ENCODE peak calls at places on chromosomes 5 and 9, in nine cellular contexts. R is ovary; U is HepG2; Y is lower lobe of right lung; B is sigmoid colon; X is tibial nerve; K is PC-3; J is OCI-LY7; N is CD8-positive, alpha-beta T cell. H is an unnamed sample.

GRCh38 chr5:150043657-150044333 is 42.6 kb downstream of the CSF1R start:
- DNase-seq in U (no peak), K (no peak), B (no peak), N (no peak), J (no peak), X (no peak), Y (no peak), R (no peak), H (no peak)

GRCh38 chr9:119523508-119523907 is 154.3 kb upstream of the BRINP1 start:
- DNase-seq in X (no peak), N (no peak), J (no peak), K (no peak), U (no peak), B (no peak), Y (no peak), R (no peak), H (no peak)

GRCh38 chr5:73797142-73797530 is 171.1 kb downstream of the ARHGEF28 start:
- DNase-seq in R (no peak), U (no peak), B (no peak), X (no peak), J (no peak), N (no peak), Y (no peak), K (no peak), H (no peak)

GRCh38 chr9:32579706-32580331 is 6.9 kb upstream of the NDUFB6 start:
- DNase-seq in Y (peak; percentile 66), N (peak; percentile 68), K (peak; percentile 67), R (peak; percentile 77), U (peak; percentile 38), X (peak; percentile 89), B (peak; percentile 77), J (peak; percentile 77), H (peak; percentile 57)

GRCh38 chr5:61817472-61818326 is 485.6 kb downstream of the ZSWIM6 start:
- DNase-seq in Y (no peak), B (no peak), X (peak; percentile 38), U (peak; percentile 5), R (peak; percentile 66), K (peak; percentile 45), N (no peak), J (no peak), H (no peak)

GRCh38 chr5:12292610-12293204 is 388.5 kb upstream of the CTNND2 start:
- DNase-seq in J (peak; percentile 9), X (no peak), N (no peak), U (no peak), R (no peak), B (no peak), K (peak; percentile 88), Y (no peak), H (no peak)

GRCh38 chr9:20322212-20322611 is 300.1 kb downstream of the MLLT3 start:
- DNase-seq in J (no peak), R (no peak), U (no peak), K (no peak), B (no peak), Y (no peak), X (no peak), N (no peak), H (no peak)

GRCh38 chr5:90909091-90909503 is 350.5 kb downstream of the ADGRV1 start:
- DNase-seq in B (no peak), K (no peak), Y (no peak), X (no peak), U (peak; percentile 19), N (no peak), J (no peak), R (no peak), H (no peak)

GRCh38 chr5:150255659-150256415 is 33.7 kb downstream of the CAMK2A start:
- DNase-seq in R (no peak), X (no peak), N (no peak), J (no peak), B (no peak), Y (no peak), K (no peak), U (peak; percentile 64), H (no peak)

GRCh38 chr5:147688965-147689364 is 93.6 kb downstream of the JAKMIP2 start:
- DNase-seq in J (no peak), U (no peak), Y (no peak), X (peak; percentile 55), R (peak; percentile 74), K (no peak), B (peak; percentile 88), N (no peak), H (peak; percentile 25)

GRCh38 chr5:124337996-124338395 is 408.4 kb downstream of the ZNF608 start:
- DNase-seq in K (no peak), R (no peak), J (no peak), X (no peak), N (no peak), Y (no peak), B (no peak), U (no peak), H (no peak)

GRCh38 chr9:89601306-89601705 is 3.5 kb upstream of the GADD45G start:
- DNase-seq in X (no peak), R (no peak), K (no peak), Y (no peak), J (no peak), U (no peak), B (peak; percentile 7), N (no peak), H (no peak)

GRCh38 chr9:89600831-89601230 is 4.0 kb upstream of the GADD45G start:
- DNase-seq in B (peak; percentile 48), R (no peak), X (no peak), K (no peak), N (no peak), J (no peak), Y (no peak), U (no peak), H (no peak)

GRCh38 chr9:89597711-89598707 is 6.8 kb upstream of the GADD45G start:
- DNase-seq in U (peak; percentile 46), K (peak; percentile 71), B (no peak), Y (no peak), J (peak; percentile 68), R (peak; percentile 59), X (peak; percentile 79), N (peak; percentile 26), H (no peak)

GRCh38 chr9:89596937-89597555 is 7.8 kb upstream of the GADD45G start:
- DNase-seq in K (no peak), R (no peak), B (no peak), X (no peak), N (no peak), Y (no peak), J (no peak), U (no peak), H (no peak)

GRCh38 chr9:89598926-89599325 is 5.9 kb upstream of the GADD45G start:
- DNase-seq in R (no peak), U (no peak), B (peak; percentile 61), J (no peak), Y (no peak), K (no peak), X (no peak), N (no peak), H (no peak)
- TF ChIP-seq CTCF in R (no peak), U (no peak), B (no peak), J (no peak), Y (no peak), K (no peak), X (no peak), N (no peak), H (no peak)

DNA sequence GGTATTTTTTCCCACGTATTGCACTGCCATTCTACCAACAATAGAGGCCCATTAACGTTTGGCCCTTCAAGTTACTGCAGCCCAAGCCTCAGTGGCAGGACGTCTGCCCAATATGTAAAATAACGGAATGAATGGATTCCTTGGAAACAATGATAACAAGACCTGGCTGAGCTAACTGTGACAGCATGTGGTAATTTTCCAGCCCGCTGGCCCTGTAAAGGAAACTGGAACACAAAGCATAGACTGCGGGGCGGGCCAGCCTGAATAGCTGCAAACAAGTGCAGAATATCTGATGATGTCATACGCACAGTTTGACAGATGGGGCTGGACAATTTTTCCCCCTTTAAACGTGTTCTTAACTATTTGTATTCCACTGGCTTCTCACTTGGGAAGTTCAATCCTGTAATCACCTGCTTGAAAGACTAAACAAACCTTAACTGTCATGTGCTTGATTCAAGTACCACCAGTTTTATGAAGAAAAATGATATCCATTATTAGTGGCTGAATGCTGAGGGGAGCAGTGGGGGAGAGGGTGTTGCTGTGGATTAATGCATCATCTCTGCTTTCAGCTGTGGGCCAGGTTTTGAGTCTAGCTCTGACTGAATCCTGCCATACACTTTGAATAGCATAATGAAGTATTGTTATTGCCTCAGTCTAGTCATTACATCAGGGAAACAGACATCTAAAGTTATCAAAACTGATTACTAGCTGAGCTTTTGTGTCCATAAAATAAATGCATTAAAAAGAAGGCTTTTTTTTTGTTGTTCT is 323.9 kb downstream of the TMEM161B start:
- DNase-seq in R (no peak), X (no peak), K (no peak), Y (no peak), U (no peak), N (no peak), B (peak; percentile 66), J (no peak), H (no peak)
- H3K4me1 ChIP-seq in R (no peaks in the 10 kb centered on the region), X (no peaks in the 10 kb centered on the region), K (no peaks in the 10 kb centered on the region), Y (no peaks in the 10 kb centered on the region), U (no peaks in the 10 kb centered on the region), N (no peaks in the 10 kb centered on the region), B (no peaks in the 10 kb centered on the region), J (no peaks in the 10 kb centered on the region), H (no peaks in the 10 kb centered on the region)

DNA sequence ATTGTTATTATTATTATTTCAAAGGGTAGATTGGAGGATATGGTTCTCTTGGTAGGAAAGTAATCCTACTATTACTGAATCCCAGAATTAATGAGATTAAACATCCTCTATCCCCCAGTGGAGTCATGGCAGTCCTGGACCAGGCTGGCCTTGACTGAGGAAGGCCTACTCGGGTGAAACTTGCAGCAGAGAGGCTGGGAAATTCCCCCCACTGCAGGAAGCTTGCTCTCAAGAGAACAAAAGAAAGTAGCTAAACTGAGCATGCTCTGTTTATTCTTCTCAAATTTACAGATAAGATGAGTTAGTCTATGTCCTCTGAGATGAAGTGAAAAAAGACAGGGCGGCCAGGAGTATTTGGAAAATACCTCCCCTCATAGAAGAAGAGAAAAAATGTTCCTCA is 233.9 kb upstream of the RPS23 start:
- DNase-seq in X (no peak), U (no peak), K (no peak), R (no peak), B (no peak), N (no peak), J (no peak), Y (no peak), H (no peak)
- TF ChIP-seq CTCF in X (no peak), U (no peak), K (no peak), R (no peak), B (no peak), N (no peak), J (no peak), Y (no peak), H (no peak)

GRCh38 chr5:81851481-81852178 is 100.7 kb upstream of the SSBP2 start:
- DNase-seq in J (peak; percentile 98), N (peak; percentile 82), U (peak; percentile 58), R (peak; percentile 98), X (peak; percentile 94), Y (peak; percentile 97), B (peak; percentile 98), K (peak; percentile 86), H (peak; percentile 93)
- H3K4me1 ChIP-seq in J (peaks cover 62% of the 10 kb centered on the region), N (peaks cover 26% of the 10 kb centered on the region), U (peaks cover 8% of the 10 kb centered on the region), R (peaks cover 8% of the 10 kb centered on the region), X (no peaks in the 10 kb centered on the region), Y (peaks cover 28% of the 10 kb centered on the region), B (peaks cover 42% of the 10 kb centered on the region), K (peaks cover 10% of the 10 kb centered on the region), H (peaks cover 14% of the 10 kb centered on the region)

GRCh38 chr9:37036237-37037136 is 2.4 kb upstream of the PAX5 start:
- DNase-seq in B (no peak), U (no peak), N (no peak), R (peak; percentile 51), Y (peak; percentile 61), J (peak; percentile 88), X (peak; percentile 18), K (peak; percentile 4), H (no peak)
- TF ChIP-seq CTCF in B (no peak), U (no peak), N (no peak), R (no peak), Y (no peak), J (peak; percentile 65), X (no peak), K (no peak), H (no peak)

GRCh38 chr9:127979015-127979332 is 1.8 kb downstream of the EEIG1 start:
- DNase-seq in N (no peak), X (no peak), R (no peak), K (no peak), U (no peak), B (no peak), Y (no peak), J (no peak), H (no peak)
- H3K4me1 ChIP-seq in N (peaks cover 49% of the 10 kb centered on the region), X (no peaks in the 10 kb centered on the region), R (peaks cover 39% of the 10 kb centered on the region), K (peaks cover 20% of the 10 kb centered on the region), U (peaks cover 70% of the 10 kb centered on the region), B (peaks cover 58% of the 10 kb centered on the region), Y (peaks cover 71% of the 10 kb centered on the region), J (peaks cover 68% of the 10 kb centered on the region), H (peaks cover 16% of the 10 kb centered on the region)

H was measured in breast epithelium.